ENCODE peak calls at places on chromosomes 3 and 15, in five cellular contexts. W is C1 segment of cervical spinal cord, A is keratinocyte, J is NCI-H2081 treated with DMSO at 0.1 percent for 48 hours, R is heart left ventricle. V is an unnamed sample.

GRCh38 chr15:82539690-82540054 is 585 bp downstream of the RPS17 start:
- DNase-seq in A (no peak), W (no peak), J (no peak), R (no peak), V (no peak)

GRCh38 chr15:44882499-44882968 is 74.0 kb upstream of the TERB2 start:
- DNase-seq in J (no peak), W (no peak), A (no peak), R (no peak), V (no peak)

GRCh38 chr3:194738254-194739093 is 52.8 kb downstream of the FAM43A start:
- DNase-seq in A (no peak), R (peak), J (no peak), W (peak), V (peak)

GRCh38 chr3:149936812-149937230 is 33.9 kb downstream of the PFN2 start:
- DNase-seq in W (no peak), R (peak), J (peak), A (peak), V (no peak)

GRCh38 chr3:196093271-196094111 is 11.6 kb upstream of the TFRC start:
- DNase-seq in J (no peak), A (no peak), R (no peak), W (no peak), V (no peak)

GRCh38 chr15:70475921-70476320 is 287.4 kb downstream of the UACA start:
- DNase-seq in A (no peak), R (no peak), W (no peak), J (no peak), V (peak)

GRCh38 chr15:91465086-91465485 is 365.0 kb downstream of the SV2B start:
- DNase-seq in R (no peak), J (no peak), W (no peak), A (no peak), V (no peak)

GRCh38 chr3:171328419-171329082 is 131.7 kb downstream of the TNIK start:
- DNase-seq in W (no peak), J (no peak), R (no peak), A (no peak), V (no peak)

GRCh38 chr15:74172751-74173544 is 562 bp upstream of the ISLR start:
- DNase-seq in J (no peak), W (no peak), R (peak), A (no peak), V (no peak)

GRCh38 chr15:74795961-74796625 is 14.2 kb downstream of the CSK start:
- DNase-seq in W (no peak), J (no peak), A (no peak), R (no peak), V (no peak)

GRCh38 chr3:194470615-194471014 is 16.2 kb downstream of the ATP13A3 start:
- DNase-seq in A (no peak), J (no peak), R (no peak), W (no peak), V (no peak)

GRCh38 chr3:49357466-49358216 is 512 bp downstream of the GPX1 start:
- DNase-seq in J (no peak), R (peak), A (no peak), W (no peak), V (no peak)

GRCh38 chr3:105608623-105609022 is 241.9 kb downstream of the ALCAM start:
- DNase-seq in W (no peak), R (no peak), A (no peak), J (no peak), V (no peak)

GRCh38 chr3:126481808-126482502 is 6.3 kb upstream of the ZXDC start:
- DNase-seq in J (no peak), W (no peak), R (no peak), A (no peak), V (no peak)

GRCh38 chr3:156605686-156606605 is 51.0 kb upstream of the SSR3 start:
- DNase-seq in J (peak), A (no peak), R (peak), W (peak), V (peak)

GRCh38 chr15:32840481-32841245 is 122.9 kb downstream of the GREM1 start:
- DNase-seq in R (no peak), J (no peak), A (no peak), W (no peak), V (no peak)

GRCh38 chr3:177358968-177359600 is 161.8 kb upstream of the TBL1XR1 start:
- DNase-seq in R (peak), J (no peak), W (no peak), A (no peak), V (no peak)

GRCh38 chr3:69082805-69083204 is 1.9 kb upstream of the ARL6IP5 start:
- DNase-seq in R (no peak), W (no peak), J (no peak), A (no peak), V (no peak)

GRCh38 chr3:179015551-179016020 is 56.0 kb downstream of the ZMAT3 start:
- DNase-seq in R (peak), J (peak), W (no peak), A (peak), V (no peak)

GRCh38 chr15:59654043-59654442 is 3.3 kb downstream of the GTF2A2 start:
- DNase-seq in R (no peak), A (no peak), J (no peak), W (no peak), V (no peak)

GRCh38 chr3:80097674-80098073 is 329.9 kb upstream of the ROBO1 start:
- DNase-seq in A (no peak), W (no peak), R (no peak), J (no peak), V (no peak)

GRCh38 chr3:44685128-44685800 is 27.2 kb upstream of the ZNF502 start:
- DNase-seq in A (no peak), W (peak), J (peak), R (peak), V (peak)

GRCh38 chr15:68229386-68230156 is at the start of gene CLN6:
- DNase-seq in J (no peak), A (no peak), R (peak), W (peak), V (peak)

GRCh38 chr15:84703808-84704207 is 12.1 kb downstream of the SEC11A start:
- DNase-seq in R (no peak), A (no peak), J (no peak), W (no peak), V (no peak)

V was measured in posterior cingulate gyrus.